ENCODE peak calls at places on chromosomes 16 and 17, in ten cellular contexts. V, L, S, R, Z, N, I, U, A and B are unnamed samples.

GRCh38 chr16:31291376-31291775 is 31.6 kb downstream of the ITGAM start:
- DNase-seq in R (no peak), Z (no peak), I (no peak), A (no peak), L (no peak), U (no peak), S (no peak), N (no peak), V (no peak), B (no peak)

GRCh38 chr17:8851600-8851999 is 15.9 kb downstream of the PIK3R6 start:
- DNase-seq in I (no peak), U (no peak), S (no peak), Z (no peak), R (no peak), V (no peak), A (no peak), N (no peak), L (no peak), B (no peak)

GRCh38 chr17:16910341-16910740 is 61.6 kb downstream of the TNFRSF13B start:
- DNase-seq in I (no peak), A (no peak), Z (no peak), V (no peak), S (peak; percentile 6), L (no peak), U (no peak), R (no peak), N (no peak), B (no peak)

GRCh38 chr17:8041980-8042379 is 3.1 kb downstream of the ALOX15B start:
- DNase-seq in I (no peak), Z (no peak), V (peak; percentile 37), U (no peak), N (no peak), R (no peak), A (no peak), L (no peak), S (no peak), B (no peak)

GRCh38 chr17:71338396-71338795 is 782.4 kb upstream of the SOX9 start:
- DNase-seq in A (no peak), V (no peak), R (no peak), N (no peak), U (no peak), I (no peak), Z (no peak), S (no peak), L (no peak), B (no peak)

GRCh38 chr17:50460831-50461526 is 7.7 kb downstream of the CHAD start:
- DNase-seq in N (no peak), I (no peak), A (no peak), R (no peak), V (no peak), U (no peak), Z (no peak), L (no peak), S (no peak), B (no peak)

GRCh38 chr16:57639172-57639571 is 10.7 kb downstream of the ADGRG1 start:
- DNase-seq in S (no peak), V (no peak), Z (no peak), N (no peak), L (no peak), I (no peak), R (no peak), A (no peak), U (no peak), B (no peak)

GRCh38 chr17:71405101-71405500 is 715.7 kb upstream of the SOX9 start:
- DNase-seq in V (no peak), R (no peak), S (no peak), Z (no peak), I (no peak), U (no peak), A (no peak), L (no peak), N (no peak), B (no peak)

GRCh38 chr17:72853438-72854415 is 238.8 kb downstream of the SLC39A11 start:
- DNase-seq in I (no peak), Z (no peak), V (no peak), R (no peak), A (no peak), S (no peak), L (no peak), U (no peak), N (no peak), B (no peak)

GRCh38 chr16:75305364-75306101 is 54.1 kb upstream of the BCAR1 start:
- DNase-seq in V (peak; percentile 74), L (peak; percentile 11), S (peak; percentile 21), I (peak; percentile 99), U (peak; percentile 65), R (no peak), N (no peak), A (peak; percentile 100), Z (peak; percentile 99), B (peak; percentile 44)

GRCh38 chr16:57802635-57803412 is 533 bp upstream of the KIFC3 start:
- DNase-seq in I (no peak), L (no peak), A (no peak), N (no peak), Z (no peak), U (peak; percentile 7), V (no peak), R (no peak), S (no peak), B (no peak)

GRCh38 chr17:81578038-81578441 is 25.9 kb upstream of the FAAP100 start:
- DNase-seq in Z (no peak), S (no peak), U (no peak), V (no peak), N (no peak), R (no peak), I (no peak), A (no peak), L (no peak), B (no peak)

GRCh38 chr16:53084141-53084541 is 29.4 kb downstream of the CHD9 start:
- DNase-seq in U (no peak), R (no peak), N (no peak), I (no peak), L (no peak), S (no peak), A (no peak), Z (no peak), V (no peak), B (no peak)

GRCh38 chr17:1746975-1747543 is 4.4 kb downstream of the SERPINF2 start:
- DNase-seq in A (no peak), R (no peak), S (no peak), V (no peak), L (no peak), I (no peak), Z (no peak), N (no peak), U (no peak), B (no peak)

GRCh38 chr16:54284319-54284930 is 2.2 kb downstream of the IRX3 start:
- DNase-seq in S (no peak), A (no peak), Z (no peak), L (no peak), V (peak; percentile 54), I (no peak), U (no peak), N (no peak), R (no peak), B (peak; percentile 35)

GRCh38 chr17:64502809-64503208 is 3.3 kb downstream of the DDX5 start:
- DNase-seq in I (no peak), R (no peak), L (no peak), N (no peak), V (no peak), U (no peak), Z (no peak), S (no peak), A (no peak), B (no peak)

GRCh38 chr17:61536417-61536955 is 54.5 kb downstream of the NACA2 start:
- DNase-seq in L (no peak), N (no peak), V (no peak), I (no peak), A (no peak), Z (no peak), R (no peak), U (no peak), S (no peak), B (no peak)